ENCODE peak calls at places on chromosomes 4 and X, in seven cellular contexts. L is heart left ventricle; C is stimulated activated CD8-positive, alpha-beta memory T cell treated with anti-CD3 and anti-CD28 coated beads, Interleukin-2, amount 100 ng/mL, for 48 hours; Y is activated CD4-positive, alpha-beta T cell treated with anti-CD3 and anti-CD28 coated beads, Interleukin-2, amount 10 ng/mL, durations not matched to agents 24 days and 14 days; F is HFF-Myc; Z is NCI-H146; P is tibial nerve. J is an unnamed sample.

GRCh38 chrX:120741452-120741851 is 111.6 kb upstream of the C1GALT1C1 start:
- DNase-seq in Y (no peak), Z (no peak), L (no peak), F (no peak), C (no peak), P (no peak), J (no peak)

GRCh38 chr4:188408244-188409067 is 269.2 kb downstream of the TRIML1 start:
- DNase-seq in Y (no peak), C (no peak), P (no peak), L (no peak), Z (no peak), F (no peak), J (no peak)

GRCh38 chr4:3473943-3474335 is 10.8 kb downstream of the DOK7 start:
- DNase-seq in L (no peak), Z (no peak), C (no peak), Y (no peak), F (no peak), P (no peak), J (no peak)

GRCh38 chr4:13244342-13244905 is 239.7 kb downstream of the RAB28 start:
- DNase-seq in C (no peak), F (no peak), Z (no peak), Y (no peak), P (no peak), L (no peak), J (no peak)

GRCh38 chr4:171629737-171630136 is 183.5 kb upstream of the GALNTL6 start:
- DNase-seq in C (no peak), Y (no peak), P (no peak), L (no peak), F (no peak), Z (no peak), J (no peak)

GRCh38 chrX:7072856-7073255 is 74.7 kb upstream of the STS start:
- DNase-seq in P (no peak), C (no peak), Y (no peak), L (no peak), Z (no peak), F (no peak), J (no peak)

GRCh38 chr4:6986067-6986780 is 56.9 kb upstream of the TADA2B start:
- DNase-seq in C (no peak), F (no peak), Z (peak), L (peak), P (peak), Y (no peak), J (no peak)

GRCh38 chr4:114282937-114283336 is 303.5 kb upstream of the ARSJ start:
- DNase-seq in C (no peak), L (no peak), Y (no peak), P (no peak), F (no peak), Z (no peak), J (no peak)

GRCh38 chr4:133152330-133152791 is 3.3 kb downstream of the PCDH10 start:
- DNase-seq in L (peak), Y (no peak), Z (no peak), F (no peak), C (no peak), P (no peak), J (no peak)

GRCh38 chrX:153766098-153766817 is 2.2 kb downstream of the PLXNB3 start:
- DNase-seq in L (no peak), C (peak), F (peak), Y (no peak), Z (no peak), P (no peak), J (peak)

GRCh38 chr4:112752510-112752909 is 115.6 kb downstream of the LARP7 start:
- DNase-seq in F (no peak), C (no peak), L (no peak), Z (no peak), Y (no peak), P (no peak), J (no peak)

GRCh38 chr4:78591404-78591803 is 39.8 kb downstream of the ANXA3 start:
- DNase-seq in C (no peak), L (no peak), Z (no peak), P (no peak), Y (no peak), F (no peak), J (no peak)

GRCh38 chrX:19649227-19650009 is 134.1 kb upstream of the MAP3K15 start:
- DNase-seq in L (no peak), P (no peak), Y (no peak), F (no peak), Z (no peak), C (no peak), J (no peak)

GRCh38 chr4:153573881-153574807 is 108.0 kb downstream of the TMEM131L start:
- DNase-seq in F (peak), L (peak), Y (peak), C (peak), Z (peak), P (peak), J (no peak)

GRCh38 chr4:108051343-108051742 is 61.7 kb downstream of the HADH start:
- DNase-seq in C (no peak), P (no peak), Z (no peak), L (no peak), F (no peak), Y (no peak), J (no peak)

J was measured in NCI-H774.